ENCODE peak calls at places on chromosomes 3 and 15, in four cellular contexts. One of them, this sample, is unnamed. For H3K4me1 and H3K27me3, the result is how much of the 10 kb centered on the place peaks cover.

GRCh38 chr15:69592954-69593353 is 140.3 kb downstream of the RPLP1 start:
- DNase-seq in pancreas: no peak
- DNase-seq in GM12878: no peak
- DNase-seq in ovary: no peak
- DNase-seq in this sample: no peak

GRCh38 chr15:38818156-38818745 is 253.6 kb upstream of the RASGRP1 start:
- DNase-seq in pancreas: no peak
- DNase-seq in GM12878: no peak
- DNase-seq in ovary: no peak
- DNase-seq in this sample: no peak

GRCh38 chr3:67529915-67530314 is 124.5 kb downstream of the SUCLG2 start:
- DNase-seq in pancreas: no peak
- DNase-seq in GM12878: no peak
- DNase-seq in ovary: no peak
- DNase-seq in this sample: no peak

GRCh38 chr3:117719316-117719926 is 1009.8 kb downstream of the TUSC7 start:
- DNase-seq in pancreas: no peak
- DNase-seq in GM12878: no peak
- DNase-seq in ovary: no peak
- DNase-seq in this sample: no peak

GRCh38 chr15:65336767-65337435 is 32.4 kb downstream of the RNU5B-1 start:
- DNase-seq in pancreas: no peak
- DNase-seq in GM12878: no peak
- DNase-seq in ovary: no peak
- DNase-seq in this sample: peak

GRCh38 chr3:185900228-185900627 is 37.6 kb downstream of the TRA2B start:
- DNase-seq in pancreas: peak
- DNase-seq in GM12878: no peak
- DNase-seq in ovary: no peak
- DNase-seq in this sample: peak

GRCh38 chr3:114527036-114527644 is 233.3 kb downstream of the TIGIT start:
- DNase-seq in pancreas: no peak
- DNase-seq in GM12878: no peak
- DNase-seq in ovary: no peak
- DNase-seq in this sample: no peak

GRCh38 chr15:99454941-99455795 is 110.6 kb upstream of the MEF2A start:
- DNase-seq in pancreas: peak
- DNase-seq in GM12878: no peak
- DNase-seq in ovary: peak
- DNase-seq in this sample: peak

GRCh38 chr15:29813009-29813408 is 9.3 kb downstream of the TJP1 start:
- DNase-seq in pancreas: no peak
- DNase-seq in GM12878: no peak
- DNase-seq in ovary: no peak
- DNase-seq in this sample: no peak

GRCh38 chr3:125375950-125376679 is 990 bp upstream of the ZNF148 start:
- DNase-seq in pancreas: no peak
- DNase-seq in GM12878: no peak
- DNase-seq in ovary: no peak
- DNase-seq in this sample: no peak

GRCh38 chr15:66564136-66565041 is 1.4 kb downstream of the LCTL start:
- DNase-seq in pancreas: no peak
- DNase-seq in GM12878: no peak
- DNase-seq in ovary: no peak
- DNase-seq in this sample: no peak

GRCh38 chr3:36058404-36059035 is 321.8 kb upstream of the STAC start:
- DNase-seq in pancreas: no peak
- DNase-seq in GM12878: no peak
- DNase-seq in ovary: no peak
- DNase-seq in this sample: no peak

GRCh38 chr15:78225783-78226541 is 8.4 kb downstream of the ACSBG1 start:
- DNase-seq in pancreas: no peak
- DNase-seq in GM12878: peak
- DNase-seq in ovary: no peak
- DNase-seq in this sample: no peak

GRCh38 chr3:120170223-120170622 is 76.0 kb upstream of the GSK3B start:
- DNase-seq in pancreas: no peak
- DNase-seq in GM12878: no peak
- DNase-seq in ovary: no peak
- DNase-seq in this sample: no peak

GRCh38 chr15:87489902-87490301 is 766.6 kb downstream of the NTRK3 start:
- DNase-seq in pancreas: no peak
- DNase-seq in GM12878: no peak
- DNase-seq in ovary: no peak
- DNase-seq in this sample: no peak

GRCh38 chr3:149273096-149273751 is 51.6 kb upstream of the CP start:
- DNase-seq in pancreas: no peak
- DNase-seq in GM12878: peak
- DNase-seq in ovary: peak
- DNase-seq in this sample: no peak

GRCh38 chr3:189941125-189941524 is 179.6 kb downstream of the P3H2 start:
- DNase-seq in pancreas: peak
- DNase-seq in GM12878: no peak
- DNase-seq in ovary: no peak
- DNase-seq in this sample: no peak

GRCh38 chr15:69823223-69823907 is 274.4 kb downstream of the TLE3 start:
- DNase-seq in pancreas: no peak
- DNase-seq in GM12878: no peak
- DNase-seq in ovary: no peak
- DNase-seq in this sample: peak

GRCh38 chr15:99361541-99362185 is 110.4 kb downstream of the LRRC28 start:
- DNase-seq in pancreas: no peak
- DNase-seq in GM12878: no peak
- DNase-seq in ovary: no peak
- DNase-seq in this sample: no peak

GRCh38 chr15:40320931-40321371 is 2.5 kb upstream of the INAFM2 start:
- DNase-seq in pancreas: no peak
- DNase-seq in GM12878: no peak
- DNase-seq in ovary: peak
- DNase-seq in this sample: peak

GRCh38 chr15:28098766-28099554 is at the start of gene OCA2:
- DNase-seq in pancreas: peak
- DNase-seq in GM12878: no peak
- DNase-seq in ovary: no peak
- DNase-seq in this sample: peak

GRCh38 chr3:129593230-129593594 is 13.3 kb downstream of the PLXND1 start:
- DNase-seq in pancreas: no peak
- DNase-seq in GM12878: no peak
- DNase-seq in ovary: no peak
- DNase-seq in this sample: no peak
- H3K4me1 ChIP-seq in pancreas: under half
- H3K4me1 ChIP-seq in GM12878: under half
- H3K4me1 ChIP-seq in ovary: half or more
- H3K4me1 ChIP-seq in this sample: under half

DNA sequence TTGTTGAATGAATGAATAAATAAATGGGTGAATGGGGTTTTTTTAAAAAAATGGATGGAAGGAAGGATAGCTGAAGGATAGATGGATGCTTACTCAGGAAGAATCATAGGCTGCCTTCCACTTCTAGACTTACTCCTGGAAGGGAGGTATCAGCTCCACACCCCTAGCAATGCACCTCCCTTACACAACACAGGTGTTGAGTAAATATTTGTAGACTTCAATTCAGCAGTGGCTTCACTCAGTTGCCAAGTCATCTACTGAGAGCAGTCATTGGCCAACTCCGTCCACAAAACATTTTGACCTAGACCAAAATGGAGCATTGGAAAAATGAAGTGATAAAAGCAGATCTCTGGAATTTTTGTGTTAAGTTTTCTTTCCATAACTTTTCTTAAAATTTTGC is 65.5 kb upstream of the ST8SIA2 start:
- DNase-seq in pancreas: no peak
- DNase-seq in GM12878: no peak
- DNase-seq in ovary: no peak
- DNase-seq in this sample: no peak
- H3K4me3 ChIP-seq in pancreas: no peak
- H3K4me3 ChIP-seq in GM12878: no peak
- H3K4me3 ChIP-seq in ovary: no peak
- H3K4me3 ChIP-seq in this sample: no peak

GRCh38 chr3:4829031-4829394 is 150.2 kb upstream of the BHLHE40 start:
- DNase-seq in pancreas: no peak
- DNase-seq in GM12878: no peak
- DNase-seq in ovary: no peak
- DNase-seq in this sample: no peak
- H3K27me3 ChIP-seq in pancreas: under half
- H3K27me3 ChIP-seq in GM12878: under half
- H3K27me3 ChIP-seq in ovary: under half
- H3K27me3 ChIP-seq in this sample: under half

GRCh38 chr15:68053701-68053996 is 466 bp upstream of the PIAS1 start:
- DNase-seq in pancreas: no peak
- DNase-seq in GM12878: no peak
- DNase-seq in ovary: no peak
- DNase-seq in this sample: no peak
- H3K4me1 ChIP-seq in pancreas: under half
- H3K4me1 ChIP-seq in GM12878: under half
- H3K4me1 ChIP-seq in ovary: under half
- H3K4me1 ChIP-seq in this sample: under half

GRCh38 chr15:41780266-41780665 is 6.0 kb downstream of the MAPKBP1 start:
- DNase-seq in pancreas: no peak
- DNase-seq in GM12878: no peak
- DNase-seq in ovary: no peak
- DNase-seq in this sample: no peak
- H3K4me3 ChIP-seq in pancreas: no peak
- H3K4me3 ChIP-seq in GM12878: peak
- H3K4me3 ChIP-seq in ovary: no peak
- H3K4me3 ChIP-seq in this sample: no peak

GRCh38 chr3:9041626-9042025 is 78.4 kb upstream of the RAD18 start:
- DNase-seq in pancreas: no peak
- DNase-seq in GM12878: no peak
- DNase-seq in ovary: no peak
- DNase-seq in this sample: no peak

GRCh38 chr3:9043063-9043462 is 79.8 kb upstream of the RAD18 start:
- DNase-seq in pancreas: no peak
- DNase-seq in GM12878: no peak
- DNase-seq in ovary: no peak
- DNase-seq in this sample: no peak

GRCh38 chr3:9045399-9045798 is 82.1 kb upstream of the RAD18 start:
- DNase-seq in pancreas: no peak
- DNase-seq in GM12878: no peak
- DNase-seq in ovary: no peak
- DNase-seq in this sample: no peak

GRCh38 chr3:9037113-9037715 is 73.9 kb upstream of the RAD18 start:
- DNase-seq in pancreas: no peak
- DNase-seq in GM12878: no peak
- DNase-seq in ovary: peak
- DNase-seq in this sample: peak

GRCh38 chr3:9040996-9041395 is 77.7 kb upstream of the RAD18 start:
- DNase-seq in pancreas: no peak
- DNase-seq in GM12878: no peak
- DNase-seq in ovary: no peak
- DNase-seq in this sample: no peak
- H3K27me3 ChIP-seq in pancreas: under half
- H3K27me3 ChIP-seq in GM12878: under half
- H3K27me3 ChIP-seq in ovary: under half
- H3K27me3 ChIP-seq in this sample: under half

GRCh38 chr3:27680517-27681246 is 41.4 kb downstream of the EOMES start:
- DNase-seq in pancreas: no peak
- DNase-seq in GM12878: no peak
- DNase-seq in ovary: no peak
- DNase-seq in this sample: no peak

GRCh38 chr3:27681249-27681748 is 40.8 kb downstream of the EOMES start:
- DNase-seq in pancreas: no peak
- DNase-seq in GM12878: peak
- DNase-seq in ovary: no peak
- DNase-seq in this sample: no peak

GRCh38 chr3:27678234-27678633 is 43.9 kb downstream of the EOMES start:
- DNase-seq in pancreas: no peak
- DNase-seq in GM12878: no peak
- DNase-seq in ovary: no peak
- DNase-seq in this sample: no peak

GRCh38 chr3:27677554-27677953 is 44.6 kb downstream of the EOMES start:
- DNase-seq in pancreas: no peak
- DNase-seq in GM12878: no peak
- DNase-seq in ovary: peak
- DNase-seq in this sample: no peak

GRCh38 chr3:27679691-27680090 is 42.4 kb downstream of the EOMES start:
- DNase-seq in pancreas: no peak
- DNase-seq in GM12878: no peak
- DNase-seq in ovary: no peak
- DNase-seq in this sample: no peak
- H3K4me1 ChIP-seq in pancreas: under half
- H3K4me1 ChIP-seq in GM12878: under half
- H3K4me1 ChIP-seq in ovary: under half
- H3K4me1 ChIP-seq in this sample: under half

GRCh38 chr3:72095521-72095920 is 310.6 kb upstream of the PROK2 start:
- DNase-seq in pancreas: no peak
- DNase-seq in GM12878: no peak
- DNase-seq in ovary: no peak
- DNase-seq in this sample: no peak

GRCh38 chr3:72088486-72089025 is 303.6 kb upstream of the PROK2 start:
- DNase-seq in pancreas: no peak
- DNase-seq in GM12878: no peak
- DNase-seq in ovary: no peak
- DNase-seq in this sample: no peak

GRCh38 chr3:72097053-72097452 is 312.1 kb upstream of the PROK2 start:
- DNase-seq in pancreas: no peak
- DNase-seq in GM12878: no peak
- DNase-seq in ovary: no peak
- DNase-seq in this sample: no peak

GRCh38 chr3:72093270-72093669 is 308.3 kb upstream of the PROK2 start:
- DNase-seq in pancreas: no peak
- DNase-seq in GM12878: no peak
- DNase-seq in ovary: no peak
- DNase-seq in this sample: no peak

GRCh38 chr3:72092778-72093177 is 307.8 kb upstream of the PROK2 start:
- DNase-seq in pancreas: no peak
- DNase-seq in GM12878: no peak
- DNase-seq in ovary: no peak
- DNase-seq in this sample: no peak
- H3K4me3 ChIP-seq in pancreas: no peak
- H3K4me3 ChIP-seq in GM12878: no peak
- H3K4me3 ChIP-seq in ovary: no peak
- H3K4me3 ChIP-seq in this sample: no peak

This sample was measured in aorta.